ENCODE peak calls at places on chromosomes 5 and 9, in six cellular contexts. One of them, this sample, is unnamed.

GRCh38 chr5:82107277-82107676 is 135.5 kb downstream of the ATG10 start:
- DNase-seq in IMR-90: peak; percentile 19
- DNase-seq in mesenchymal stem cell: peak; percentile 54
- DNase-seq in mesendoderm: peak; percentile 21
- DNase-seq in neuronal stem cell: no peak
- DNase-seq in H9: no peak
- DNase-seq in this sample: no peak

GRCh38 chr9:133918123-133918813 is 73.9 kb downstream of the VAV2 start:
- DNase-seq in IMR-90: peak; percentile 18
- DNase-seq in mesenchymal stem cell: no peak
- DNase-seq in mesendoderm: no peak
- DNase-seq in neuronal stem cell: no peak
- DNase-seq in H9: no peak
- DNase-seq in this sample: no peak

GRCh38 chr9:98607787-98608186 is 100.9 kb downstream of the GABBR2 start:
- DNase-seq in IMR-90: peak; percentile 97
- DNase-seq in mesenchymal stem cell: peak; percentile 63
- DNase-seq in mesendoderm: no peak
- DNase-seq in neuronal stem cell: no peak
- DNase-seq in H9: no peak
- DNase-seq in this sample: no peak

GRCh38 chr9:111961011-111961410 is 64.4 kb downstream of the UGCG start:
- DNase-seq in IMR-90: peak; percentile 79
- DNase-seq in mesenchymal stem cell: no peak
- DNase-seq in mesendoderm: no peak
- DNase-seq in neuronal stem cell: no peak
- DNase-seq in H9: no peak
- DNase-seq in this sample: no peak

GRCh38 chr9:116096853-116097252 is 56.7 kb upstream of the PAPPA start:
- DNase-seq in IMR-90: no peak
- DNase-seq in mesenchymal stem cell: no peak
- DNase-seq in mesendoderm: peak; percentile 48
- DNase-seq in neuronal stem cell: no peak
- DNase-seq in H9: no peak
- DNase-seq in this sample: no peak

GRCh38 chr9:127088724-127089615 is 33.5 kb downstream of the ANGPTL2 start:
- DNase-seq in IMR-90: no peak
- DNase-seq in mesenchymal stem cell: no peak
- DNase-seq in mesendoderm: no peak
- DNase-seq in neuronal stem cell: no peak
- DNase-seq in H9: no peak
- DNase-seq in this sample: no peak

GRCh38 chr9:107246259-107247254 is 36.5 kb upstream of the RAD23B start:
- DNase-seq in IMR-90: peak; percentile 13
- DNase-seq in mesenchymal stem cell: peak; percentile 23
- DNase-seq in mesendoderm: peak; percentile 73
- DNase-seq in neuronal stem cell: no peak
- DNase-seq in H9: peak; percentile 69
- DNase-seq in this sample: no peak

GRCh38 chr9:6956796-6957355 is 199.1 kb downstream of the KDM4C start:
- DNase-seq in IMR-90: no peak
- DNase-seq in mesenchymal stem cell: no peak
- DNase-seq in mesendoderm: no peak
- DNase-seq in neuronal stem cell: no peak
- DNase-seq in H9: no peak
- DNase-seq in this sample: no peak

GRCh38 chr9:127562841-127563523 is 49.1 kb upstream of the STXBP1 start:
- DNase-seq in IMR-90: peak; percentile 87
- DNase-seq in mesenchymal stem cell: peak; percentile 97
- DNase-seq in mesendoderm: no peak
- DNase-seq in neuronal stem cell: no peak
- DNase-seq in H9: no peak
- DNase-seq in this sample: no peak

GRCh38 chr5:107388111-107388861 is 282.5 kb downstream of the EFNA5 start:
- DNase-seq in IMR-90: peak; percentile 83
- DNase-seq in mesenchymal stem cell: peak; percentile 81
- DNase-seq in mesendoderm: peak; percentile 61
- DNase-seq in neuronal stem cell: no peak
- DNase-seq in H9: no peak
- DNase-seq in this sample: no peak

GRCh38 chr9:129547063-129547462 is 73.8 kb downstream of the C9orf50 start:
- DNase-seq in IMR-90: no peak
- DNase-seq in mesenchymal stem cell: no peak
- DNase-seq in mesendoderm: no peak
- DNase-seq in neuronal stem cell: no peak
- DNase-seq in H9: no peak
- DNase-seq in this sample: no peak

GRCh38 chr5:1002836-1003235 is 5.8 kb upstream of the NKD2 start:
- DNase-seq in IMR-90: no peak
- DNase-seq in mesenchymal stem cell: no peak
- DNase-seq in mesendoderm: no peak
- DNase-seq in neuronal stem cell: no peak
- DNase-seq in H9: no peak
- DNase-seq in this sample: no peak

GRCh38 chr5:160506006-160507004 is 84.7 kb downstream of the PTTG1 start:
- DNase-seq in IMR-90: peak; percentile 54
- DNase-seq in mesenchymal stem cell: no peak
- DNase-seq in mesendoderm: peak; percentile 77
- DNase-seq in neuronal stem cell: no peak
- DNase-seq in H9: peak; percentile 62
- DNase-seq in this sample: peak; percentile 53

GRCh38 chr9:37036237-37037136 is 2.4 kb upstream of the PAX5 start:
- DNase-seq in IMR-90: peak; percentile 12
- DNase-seq in mesenchymal stem cell: peak; percentile 57
- DNase-seq in mesendoderm: peak; percentile 49
- DNase-seq in neuronal stem cell: no peak
- DNase-seq in H9: peak; percentile 60
- DNase-seq in this sample: peak; percentile 73

GRCh38 chr9:112065781-112066606 is 109.1 kb downstream of the SUSD1 start:
- DNase-seq in IMR-90: peak; percentile 94
- DNase-seq in mesenchymal stem cell: peak; percentile 89
- DNase-seq in mesendoderm: peak; percentile 97
- DNase-seq in neuronal stem cell: no peak
- DNase-seq in H9: peak; percentile 51
- DNase-seq in this sample: no peak

GRCh38 chr5:74386571-74387334 is 253.8 kb downstream of the ENC1 start:
- DNase-seq in IMR-90: peak; percentile 75
- DNase-seq in mesenchymal stem cell: peak; percentile 13
- DNase-seq in mesendoderm: no peak
- DNase-seq in neuronal stem cell: no peak
- DNase-seq in H9: no peak
- DNase-seq in this sample: no peak

GRCh38 chr9:132584616-132585560 is 2.5 kb downstream of the BARHL1 start:
- DNase-seq in IMR-90: peak; percentile 33
- DNase-seq in mesenchymal stem cell: peak; percentile 49
- DNase-seq in mesendoderm: peak; percentile 70
- DNase-seq in neuronal stem cell: no peak
- DNase-seq in H9: no peak
- DNase-seq in this sample: no peak

GRCh38 chr9:118575341-118576070 is 793.7 kb downstream of the BRINP1 start:
- DNase-seq in IMR-90: no peak
- DNase-seq in mesenchymal stem cell: no peak
- DNase-seq in mesendoderm: no peak
- DNase-seq in neuronal stem cell: no peak
- DNase-seq in H9: no peak
- DNase-seq in this sample: no peak

GRCh38 chr9:134670042-134670525 is 28.5 kb downstream of the COL5A1 start:
- DNase-seq in IMR-90: peak; percentile 94
- DNase-seq in mesenchymal stem cell: peak; percentile 82
- DNase-seq in mesendoderm: peak; percentile 82
- DNase-seq in neuronal stem cell: no peak
- DNase-seq in H9: no peak
- DNase-seq in this sample: no peak

GRCh38 chr9:134055981-134056461 is 11.8 kb downstream of the BRD3 start:
- DNase-seq in IMR-90: peak; percentile 62
- DNase-seq in mesenchymal stem cell: no peak
- DNase-seq in mesendoderm: no peak
- DNase-seq in neuronal stem cell: no peak
- DNase-seq in H9: no peak
- DNase-seq in this sample: no peak

GRCh38 chr9:100217536-100217935 is 118.5 kb downstream of the INVS start:
- DNase-seq in IMR-90: no peak
- DNase-seq in mesenchymal stem cell: no peak
- DNase-seq in mesendoderm: peak; percentile 86
- DNase-seq in neuronal stem cell: no peak
- DNase-seq in H9: no peak
- DNase-seq in this sample: no peak

GRCh38 chr5:132411382-132411925 is 41.9 kb downstream of the SLC22A5 start:
- DNase-seq in IMR-90: no peak
- DNase-seq in mesenchymal stem cell: no peak
- DNase-seq in mesendoderm: no peak
- DNase-seq in neuronal stem cell: no peak
- DNase-seq in H9: no peak
- DNase-seq in this sample: no peak

GRCh38 chr9:95494022-95494415 is 22.8 kb downstream of the PTCH1 start:
- DNase-seq in IMR-90: no peak
- DNase-seq in mesenchymal stem cell: no peak
- DNase-seq in mesendoderm: no peak
- DNase-seq in neuronal stem cell: no peak
- DNase-seq in H9: no peak
- DNase-seq in this sample: no peak

GRCh38 chr5:95864944-95865504 is 42.5 kb upstream of the GLRX start:
- DNase-seq in IMR-90: peak; percentile 58
- DNase-seq in mesenchymal stem cell: peak; percentile 56
- DNase-seq in mesendoderm: no peak
- DNase-seq in neuronal stem cell: no peak
- DNase-seq in H9: no peak
- DNase-seq in this sample: no peak

GRCh38 chr5:142684508-142685031 is 1.3 kb downstream of the FGF1 start:
- DNase-seq in IMR-90: peak; percentile 33
- DNase-seq in mesenchymal stem cell: no peak
- DNase-seq in mesendoderm: peak; percentile 85
- DNase-seq in neuronal stem cell: no peak
- DNase-seq in H9: peak; percentile 51
- DNase-seq in this sample: peak; percentile 19

GRCh38 chr5:5751987-5752386 is 329.5 kb downstream of the ICE1 start:
- DNase-seq in IMR-90: no peak
- DNase-seq in mesenchymal stem cell: no peak
- DNase-seq in mesendoderm: no peak
- DNase-seq in neuronal stem cell: no peak
- DNase-seq in H9: no peak
- DNase-seq in this sample: no peak

GRCh38 chr5:83974151-83974822 is 253.6 kb upstream of the HAPLN1 start:
- DNase-seq in IMR-90: peak; percentile 3
- DNase-seq in mesenchymal stem cell: peak; percentile 67
- DNase-seq in mesendoderm: peak; percentile 64
- DNase-seq in neuronal stem cell: peak; percentile 8
- DNase-seq in H9: no peak
- DNase-seq in this sample: peak; percentile 5

GRCh38 chr5:126777974-126778674 is 1.2 kb downstream of the LMNB1 start:
- DNase-seq in IMR-90: peak; percentile 95
- DNase-seq in mesenchymal stem cell: peak; percentile 97
- DNase-seq in mesendoderm: peak; percentile 98
- DNase-seq in neuronal stem cell: peak; percentile 91
- DNase-seq in H9: peak; percentile 97
- DNase-seq in this sample: peak; percentile 88

GRCh38 chr9:123478160-123478559 is 122.2 kb downstream of the CRB2 start:
- DNase-seq in IMR-90: no peak
- DNase-seq in mesenchymal stem cell: no peak
- DNase-seq in mesendoderm: no peak
- DNase-seq in neuronal stem cell: no peak
- DNase-seq in H9: no peak
- DNase-seq in this sample: no peak

GRCh38 chr5:114969482-114969881 is 200.2 kb downstream of the TRIM36 start:
- DNase-seq in IMR-90: no peak
- DNase-seq in mesenchymal stem cell: no peak
- DNase-seq in mesendoderm: no peak
- DNase-seq in neuronal stem cell: no peak
- DNase-seq in H9: no peak
- DNase-seq in this sample: no peak

GRCh38 chr5:40572359-40572758 is 107.4 kb upstream of the PTGER4 start:
- DNase-seq in IMR-90: no peak
- DNase-seq in mesenchymal stem cell: no peak
- DNase-seq in mesendoderm: no peak
- DNase-seq in neuronal stem cell: no peak
- DNase-seq in H9: no peak
- DNase-seq in this sample: no peak
- H2BK15ac ChIP-seq in IMR-90: peak overlapping the region; percentile 93
- H2BK15ac ChIP-seq in mesenchymal stem cell: no peak overlapping the region
- H2BK15ac ChIP-seq in mesendoderm: no peak overlapping the region
- H2BK15ac ChIP-seq in neuronal stem cell: no peak overlapping the region
- H2BK15ac ChIP-seq in H9: no peak overlapping the region
- H2BK15ac ChIP-seq in this sample: no peak overlapping the region

GRCh38 chr9:69600314-69601047 is 71.7 kb downstream of the APBA1 start:
- DNase-seq in IMR-90: no peak
- DNase-seq in mesenchymal stem cell: no peak
- DNase-seq in mesendoderm: no peak
- DNase-seq in neuronal stem cell: no peak
- DNase-seq in H9: no peak
- DNase-seq in this sample: no peak
- H2BK15ac ChIP-seq in IMR-90: no peak overlapping the region
- H2BK15ac ChIP-seq in mesenchymal stem cell: no peak overlapping the region
- H2BK15ac ChIP-seq in mesendoderm: no peak overlapping the region
- H2BK15ac ChIP-seq in neuronal stem cell: no peak overlapping the region
- H2BK15ac ChIP-seq in H9: no peak overlapping the region
- H2BK15ac ChIP-seq in this sample: no peak overlapping the region

GRCh38 chr5:157497875-157498611 is 38.0 kb downstream of the NIPAL4 start:
- DNase-seq in IMR-90: no peak
- DNase-seq in mesenchymal stem cell: no peak
- DNase-seq in mesendoderm: no peak
- DNase-seq in neuronal stem cell: no peak
- DNase-seq in H9: no peak
- DNase-seq in this sample: no peak
- H2BK15ac ChIP-seq in IMR-90: no peak overlapping the region
- H2BK15ac ChIP-seq in mesenchymal stem cell: no peak overlapping the region
- H2BK15ac ChIP-seq in mesendoderm: no peak overlapping the region
- H2BK15ac ChIP-seq in neuronal stem cell: no peak overlapping the region
- H2BK15ac ChIP-seq in H9: no peak overlapping the region
- H2BK15ac ChIP-seq in this sample: no peak overlapping the region

DNA sequence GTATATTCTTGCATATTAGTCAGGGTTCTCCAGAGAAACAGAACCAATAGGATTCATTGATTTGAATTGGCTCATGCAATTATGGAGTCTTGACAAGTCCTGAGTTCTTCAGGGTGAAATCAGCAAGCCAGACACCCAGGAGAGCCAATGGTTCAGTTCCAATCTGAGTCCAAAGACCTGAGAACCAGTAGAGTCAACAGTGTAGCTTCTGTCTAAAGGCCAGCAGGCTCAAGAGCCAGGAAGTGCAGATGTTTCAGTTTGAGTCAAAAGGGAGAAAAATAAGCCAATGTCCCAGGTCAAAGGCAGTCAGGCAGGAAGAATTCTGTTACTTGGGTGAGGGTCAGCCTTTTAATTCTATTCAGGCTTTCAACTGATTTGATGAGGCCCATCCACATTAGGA is 37.8 kb upstream of the ANKRD34B start:
- DNase-seq in IMR-90: no peak
- DNase-seq in mesenchymal stem cell: no peak
- DNase-seq in mesendoderm: no peak
- DNase-seq in neuronal stem cell: no peak
- DNase-seq in H9: no peak
- DNase-seq in this sample: no peak
- H2BK15ac ChIP-seq in IMR-90: no peak overlapping the region
- H2BK15ac ChIP-seq in mesenchymal stem cell: no peak overlapping the region
- H2BK15ac ChIP-seq in mesendoderm: no peak overlapping the region
- H2BK15ac ChIP-seq in neuronal stem cell: no peak overlapping the region
- H2BK15ac ChIP-seq in H9: no peak overlapping the region
- H2BK15ac ChIP-seq in this sample: no peak overlapping the region